ENCODE peak calls at places on chromosomes 11 and 22, in seven cellular contexts. A is fibroblast of the conjunctiva, O is T-helper 9 cell, Y is HTR-8/SVneo, K is NCI-H345, J is T-helper 2 cell, F is endothelial cell of umbilical vein. P is an unnamed sample.

GRCh38 chr22:37464181-37464580 is 22.0 kb downstream of the MFNG start:
- DNase-seq in A (no peak), O (no peak), Y (no peak), K (peak), J (no peak), F (peak), P (no peak)

GRCh38 chr11:47565340-47566165 is at the start of gene PTPMT1:
- DNase-seq in A (no peak), O (peak), Y (peak), K (peak), J (peak), F (peak), P (peak)

GRCh38 chr22:21659864-21660525 is 5.8 kb upstream of the PPIL2 start:
- DNase-seq in A (no peak), O (no peak), Y (no peak), K (no peak), J (no peak), F (no peak), P (no peak)

GRCh38 chr22:47474464-47474863 is 712.0 kb downstream of the TBC1D22A start:
- DNase-seq in A (no peak), O (no peak), Y (no peak), K (no peak), J (no peak), F (no peak), P (no peak)

GRCh38 chr11:44813401-44813800 is 86.6 kb downstream of the TSPAN18 start:
- DNase-seq in A (no peak), O (no peak), Y (no peak), K (no peak), J (no peak), F (no peak), P (no peak)

GRCh38 chr11:119903389-119903788 is 174.4 kb upstream of the NECTIN1 start:
- DNase-seq in A (no peak), O (no peak), Y (no peak), K (no peak), J (no peak), F (no peak), P (no peak)

GRCh38 chr11:37040921-37041320 is 442.9 kb upstream of the RAG2 start:
- DNase-seq in A (no peak), O (no peak), Y (no peak), K (no peak), J (no peak), F (no peak), P (no peak)

GRCh38 chr11:73215191-73216134 is 2.6 kb upstream of the P2RY2 start:
- DNase-seq in A (no peak), O (no peak), Y (no peak), K (no peak), J (no peak), F (no peak), P (no peak)

GRCh38 chr11:33323421-33323820 is 66.2 kb downstream of the HIPK3 start:
- DNase-seq in A (no peak), O (no peak), Y (no peak), K (no peak), J (no peak), F (no peak), P (no peak)

GRCh38 chr11:83410605-83411565 is 124.7 kb upstream of the CCDC90B start:
- DNase-seq in A (no peak), O (no peak), Y (no peak), K (no peak), J (no peak), F (no peak), P (no peak)

GRCh38 chr11:19576054-19576453 is 136.6 kb upstream of the NAV2 start:
- DNase-seq in A (no peak), O (no peak), Y (no peak), K (no peak), J (no peak), F (no peak), P (no peak)

GRCh38 chr11:27158763-27159679 is 118.4 kb downstream of the BBOX1 start:
- DNase-seq in A (peak), O (no peak), Y (peak), K (peak), J (no peak), F (peak), P (no peak)

GRCh38 chr11:117807482-117808272 is 10.7 kb upstream of the DSCAML1 start:
- DNase-seq in A (peak), O (peak), Y (peak), K (peak), J (peak), F (peak), P (no peak)

GRCh38 chr11:34830648-34831047 is 85.5 kb downstream of the APIP start:
- DNase-seq in A (no peak), O (no peak), Y (no peak), K (no peak), J (no peak), F (no peak), P (no peak)

GRCh38 chr22:27568265-27568664 is 233.3 kb downstream of the MN1 start:
- DNase-seq in A (no peak), O (no peak), Y (no peak), K (no peak), J (no peak), F (no peak), P (no peak)

GRCh38 chr11:2691991-2692841 is 7.6 kb downstream of the KCNQ1OT1 start:
- DNase-seq in A (no peak), O (no peak), Y (no peak), K (peak), J (no peak), F (no peak), P (no peak)

GRCh38 chr11:8928981-8929615 is 3.6 kb downstream of the C11orf16 start:
- DNase-seq in A (no peak), O (no peak), Y (no peak), K (no peak), J (no peak), F (no peak), P (no peak)

GRCh38 chr11:76803811-76804600 is 20.9 kb downstream of the TSKU start:
- DNase-seq in A (no peak), O (no peak), Y (no peak), K (no peak), J (peak), F (no peak), P (peak)

GRCh38 chr22:39384750-39385480 is 14.7 kb upstream of the TAB1 start:
- DNase-seq in A (no peak), O (no peak), Y (no peak), K (peak), J (no peak), F (peak), P (no peak)

GRCh38 chr22:37427711-37428635 is 694 bp upstream of the ELFN2 start:
- DNase-seq in A (no peak), O (no peak), Y (no peak), K (no peak), J (no peak), F (no peak), P (no peak)

GRCh38 chr11:76656571-76657081 is 13.9 kb downstream of the LRRC32 start:
- DNase-seq in A (no peak), O (no peak), Y (no peak), K (no peak), J (no peak), F (no peak), P (no peak)

GRCh38 chr22:36048911-36049677 is 20.5 kb upstream of the RBFOX2 start:
- DNase-seq in A (no peak), O (no peak), Y (no peak), K (no peak), J (no peak), F (no peak), P (no peak)

GRCh38 chr11:26951849-26952515 is 41.9 kb upstream of the FIBIN start:
- DNase-seq in A (no peak), O (no peak), Y (no peak), K (no peak), J (no peak), F (no peak), P (no peak)

GRCh38 chr11:69372589-69373250 is 78.8 kb downstream of the MYEOV start:
- DNase-seq in A (no peak), O (no peak), Y (no peak), K (no peak), J (no peak), F (no peak), P (no peak)

GRCh38 chr22:43128928-43129424 is 14.2 kb downstream of the MCAT start:
- DNase-seq in A (no peak), O (no peak), Y (no peak), K (peak), J (no peak), F (no peak), P (no peak)

GRCh38 chr22:25955323-25955722 is 213.3 kb downstream of the MYO18B start:
- DNase-seq in A (no peak), O (no peak), Y (no peak), K (no peak), J (no peak), F (no peak), P (no peak)

GRCh38 chr22:20093437-20093836 is 13.4 kb downstream of the DGCR8 start:
- DNase-seq in A (no peak), O (no peak), Y (no peak), K (no peak), J (no peak), F (no peak), P (no peak)

GRCh38 chr22:43131773-43132501 is 11.3 kb downstream of the MCAT start:
- DNase-seq in A (no peak), O (no peak), Y (no peak), K (no peak), J (no peak), F (peak), P (no peak)

GRCh38 chr11:109096266-109096665 is 325.7 kb upstream of the C11orf87 start:
- DNase-seq in A (no peak), O (no peak), Y (no peak), K (no peak), J (no peak), F (no peak), P (no peak)

GRCh38 chr22:48772286-48772907 is 1055.3 kb downstream of the BRD1 start:
- DNase-seq in A (no peak), O (no peak), Y (no peak), K (no peak), J (no peak), F (no peak), P (no peak)

GRCh38 chr11:61056566-61056965 is 45.7 kb upstream of the CD5 start:
- DNase-seq in A (no peak), O (no peak), Y (no peak), K (no peak), J (no peak), F (no peak), P (no peak)

GRCh38 chr11:20238712-20239111 is 78.4 kb upstream of the DBX1 start:
- DNase-seq in A (no peak), O (no peak), Y (no peak), K (peak), J (no peak), F (no peak), P (no peak)

GRCh38 chr11:94641167-94641761 is 74.1 kb downstream of the PIWIL4 start:
- DNase-seq in A (no peak), O (no peak), Y (no peak), K (no peak), J (no peak), F (no peak), P (no peak)

GRCh38 chr11:116217006-116217405 is 555.8 kb downstream of the BUD13 start:
- DNase-seq in A (peak), O (no peak), Y (no peak), K (peak), J (no peak), F (peak), P (no peak)